ENCODE peak calls at places on chromosomes 1 and 21, in six cellular contexts. Y, I, X, G, A and N are unnamed samples.

GRCh38 chr1:89892816-89893215 is 72.0 kb downstream of the LRRC8D start:
- DNase-seq in I (no peak), A (no peak), X (no peak), G (no peak), Y (no peak), N (no peak)

GRCh38 chr1:36918604-36919003 is 115.7 kb downstream of the GRIK3 start:
- DNase-seq in G (no peak), I (no peak), X (no peak), Y (no peak), A (no peak), N (peak; percentile 28)

GRCh38 chr1:53110370-53111072 is 31.9 kb downstream of the SLC1A7 start:
- DNase-seq in Y (no peak), X (no peak), G (no peak), A (no peak), I (no peak), N (peak; percentile 68)

GRCh38 chr21:38269567-38269917 is 12.8 kb downstream of the KCNJ15 start:
- DNase-seq in A (no peak), I (no peak), Y (no peak), X (no peak), G (no peak), N (no peak)

GRCh38 chr1:3145489-3146325 is 76.7 kb downstream of the PRDM16 start:
- DNase-seq in A (no peak), I (no peak), G (no peak), Y (no peak), X (no peak), N (no peak)

GRCh38 chr1:6489799-6490180 is 1.7 kb downstream of the PLEKHG5 start:
- DNase-seq in I (peak; percentile 64), X (no peak), Y (no peak), G (peak; percentile 46), A (peak; percentile 93), N (peak; percentile 60)

GRCh38 chr1:209063816-209064664 is 519.5 kb upstream of the CAMK1G start:
- DNase-seq in Y (no peak), I (no peak), X (no peak), G (no peak), A (no peak), N (no peak)

GRCh38 chr1:183096889-183097288 is 73.7 kb downstream of the LAMC1 start:
- DNase-seq in X (no peak), Y (no peak), G (no peak), I (peak; percentile 40), A (no peak), N (no peak)

GRCh38 chr1:11320153-11320936 is 47.3 kb downstream of the UBIAD1 start:
- DNase-seq in I (no peak), A (peak; percentile 91), X (no peak), Y (no peak), G (peak; percentile 20), N (no peak)

GRCh38 chr1:227776277-227776676 is 39.2 kb upstream of the PRSS38 start:
- DNase-seq in X (no peak), I (no peak), G (no peak), Y (no peak), A (no peak), N (no peak)

GRCh38 chr1:33094486-33094885 is 13.5 kb downstream of the AZIN2 start:
- DNase-seq in A (no peak), X (no peak), Y (no peak), I (no peak), G (no peak), N (peak; percentile 74)

GRCh38 chr1:25958475-25958874 is 39.4 kb downstream of the PAFAH2 start:
- DNase-seq in I (no peak), Y (no peak), A (no peak), X (no peak), G (no peak), N (no peak)

GRCh38 chr1:201299968-201300367 is 16.7 kb downstream of the PKP1 start:
- DNase-seq in X (no peak), Y (peak; percentile 87), A (no peak), G (no peak), I (peak; percentile 32), N (peak; percentile 80)

GRCh38 chr1:67850151-67850551 is 16.9 kb upstream of the GNG12 start:
- DNase-seq in I (no peak), A (no peak), Y (no peak), G (no peak), X (no peak), N (no peak)

GRCh38 chr1:115452600-115453329 is 114.7 kb upstream of the NGF start:
- DNase-seq in Y (no peak), I (no peak), A (no peak), G (no peak), X (no peak), N (no peak)

GRCh38 chr1:12477936-12478611 is 139.9 kb downstream of the DHRS3 start:
- DNase-seq in A (no peak), G (peak; percentile 46), X (peak; percentile 42), I (peak; percentile 75), Y (peak; percentile 77), N (peak; percentile 94)

GRCh38 chr1:26723013-26723991 is 27.5 kb downstream of the ARID1A start:
- DNase-seq in A (peak; percentile 79), Y (peak; percentile 72), G (peak; percentile 68), I (peak; percentile 93), X (no peak), N (peak; percentile 77)

GRCh38 chr1:163875214-163875926 is 553.6 kb downstream of the NUF2 start:
- DNase-seq in A (no peak), X (no peak), I (peak; percentile 15), Y (no peak), G (no peak), N (peak; percentile 64)

GRCh38 chr1:172820759-172821158 is 161.9 kb downstream of the FASLG start:
- DNase-seq in A (no peak), G (no peak), X (no peak), I (no peak), Y (no peak), N (no peak)

GRCh38 chr1:172824199-172824598 is 165.3 kb downstream of the FASLG start:
- DNase-seq in X (no peak), Y (no peak), I (no peak), A (no peak), G (no peak), N (no peak)

GRCh38 chr1:172818841-172819527 is 160.1 kb downstream of the FASLG start:
- DNase-seq in G (peak; percentile 88), X (peak; percentile 10), Y (no peak), A (no peak), I (no peak), N (no peak)

GRCh38 chr1:172823534-172823933 is 164.6 kb downstream of the FASLG start:
- DNase-seq in I (no peak), X (no peak), Y (no peak), G (no peak), A (no peak), N (no peak)

GRCh38 chr1:172821609-172822274 is 162.8 kb downstream of the FASLG start:
- DNase-seq in Y (no peak), A (no peak), X (no peak), G (no peak), I (no peak), N (peak; percentile 25)
- TF ChIP-seq POLR2A in Y (no peak), A (no peak), X (no peak), G (no peak), I (no peak), N (no peak)

GRCh38 chr1:29181413-29182225 is at the start of gene SRSF4:
- DNase-seq in Y (peak; percentile 98), G (peak; percentile 96), X (peak; percentile 90), A (peak; percentile 99), I (peak; percentile 99), N (peak; percentile 100)
- TF ChIP-seq CTCF in Y (peak; percentile 58), G (peak; percentile 88), X (peak; percentile 82), A (peak; percentile 61), I (peak; percentile 77), N (no peak)

GRCh38 chr1:154559496-154559950 is 1.1 kb upstream of the UBE2Q1 start:
- DNase-seq in G (peak; percentile 79), Y (peak; percentile 85), A (peak; percentile 89), I (peak; percentile 90), X (no peak), N (peak; percentile 96)

GRCh38 chr1:154557248-154557938 is 1.1 kb downstream of the UBE2Q1 start:
- DNase-seq in A (no peak), I (no peak), X (no peak), Y (no peak), G (no peak), N (no peak)

GRCh38 chr1:154556422-154556821 is 2.0 kb downstream of the UBE2Q1 start:
- DNase-seq in X (no peak), G (no peak), A (no peak), Y (peak; percentile 56), I (peak; percentile 46), N (no peak)

GRCh38 chr1:154557939-154558609 is 388 bp downstream of the UBE2Q1 start:
- DNase-seq in A (peak; percentile 50), X (no peak), I (peak; percentile 53), G (peak; percentile 40), Y (peak; percentile 53), N (peak; percentile 92)

DNA sequence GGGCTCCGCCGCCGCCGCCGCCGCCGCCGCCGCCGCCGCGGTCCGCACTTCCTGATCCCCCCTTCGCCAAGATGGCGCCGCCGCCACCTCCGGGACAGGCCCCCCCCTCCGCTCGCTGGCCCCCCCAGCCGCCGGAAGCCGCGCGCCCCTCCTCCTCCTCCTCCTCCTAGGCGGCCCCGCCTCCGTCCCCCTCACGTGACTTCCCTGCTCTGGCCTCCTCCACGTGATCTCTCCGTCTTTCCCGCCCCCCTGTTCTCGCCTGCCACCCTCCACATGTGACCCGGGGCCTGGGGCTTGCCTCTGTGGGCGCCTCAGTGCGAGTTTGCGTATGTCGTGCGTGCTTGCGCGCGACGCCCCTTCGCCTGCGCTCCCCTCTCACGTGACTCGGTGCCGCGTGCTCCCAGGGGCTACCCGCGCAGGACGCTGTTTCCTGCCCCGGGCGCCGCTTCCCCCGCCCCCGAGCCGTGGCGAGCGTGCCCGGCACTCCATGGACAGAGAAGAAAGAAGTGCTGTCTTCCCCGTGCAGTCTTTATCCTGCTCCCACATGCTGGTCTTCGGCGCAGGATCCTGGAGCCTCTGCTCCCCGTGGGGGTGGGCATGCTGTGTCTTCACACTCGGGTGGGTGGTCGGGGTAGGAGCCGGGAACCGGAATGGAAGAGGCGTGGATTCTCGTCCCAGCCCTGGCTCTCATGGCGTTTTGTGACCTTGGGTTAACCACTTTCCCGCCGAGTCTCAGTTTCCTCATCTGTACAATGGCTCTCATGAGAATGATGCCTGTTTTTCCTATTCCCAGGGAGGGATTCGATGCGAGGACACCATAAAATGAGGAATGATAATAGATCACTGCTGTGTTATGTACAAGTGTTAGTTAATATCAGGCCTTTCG is at the start of gene UBE2Q1:
- DNase-seq in Y (peak; percentile 99), G (peak; percentile 100), I (peak; percentile 100), A (peak; percentile 94), X (peak; percentile 99), N (peak; percentile 99)
- TF ChIP-seq POLR2A in Y (peak; percentile 51), G (peak; percentile 50), I (no peak), A (no peak), X (no peak), N (no peak)

DNA sequence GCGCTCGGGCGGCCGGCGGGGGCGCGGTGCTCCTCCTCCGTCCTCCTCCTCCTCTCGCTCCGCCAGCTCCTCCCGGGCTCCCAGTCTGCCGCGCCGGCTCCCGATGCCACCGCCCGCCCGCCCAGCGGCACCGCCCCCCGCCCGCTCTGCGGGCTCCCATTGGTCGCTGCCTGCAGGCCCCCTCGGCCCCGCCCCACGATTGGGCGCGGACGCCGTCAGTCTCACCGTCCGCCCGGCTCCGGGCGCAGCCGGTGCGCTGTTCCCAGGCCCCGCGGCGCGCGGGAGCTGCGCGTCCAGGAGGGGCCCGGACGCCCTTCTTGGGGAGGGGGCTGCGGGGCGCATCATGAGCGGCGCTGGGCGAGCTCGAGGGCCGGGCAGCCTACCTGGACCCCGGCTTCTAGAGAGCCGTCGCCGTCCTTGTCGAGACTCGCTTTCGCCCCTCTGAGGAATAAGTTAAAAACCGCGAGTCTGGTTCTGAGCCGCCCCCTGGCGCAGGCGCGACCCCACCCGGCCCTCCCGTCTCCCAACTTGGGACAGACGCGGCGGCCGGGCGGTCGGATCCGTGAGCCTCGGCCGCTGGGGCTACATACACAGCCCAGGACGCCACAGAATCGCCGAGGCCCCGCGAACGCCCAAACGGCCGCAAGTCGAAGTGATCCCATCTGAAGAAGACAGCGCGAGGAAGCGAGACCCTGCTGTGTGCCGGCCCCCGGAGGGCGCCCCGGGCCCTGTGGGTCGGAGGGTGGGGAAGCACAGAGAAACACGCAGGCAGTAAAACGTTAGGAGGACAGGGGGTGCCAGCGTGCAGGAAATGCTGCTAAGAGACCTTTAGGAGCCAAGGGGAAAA is at the start of gene SIPA1L2:
- DNase-seq in I (peak; percentile 96), X (peak; percentile 34), G (peak; percentile 76), Y (peak; percentile 92), A (peak; percentile 98), N (peak; percentile 98)
- TF ChIP-seq CTCF in I (peak; percentile 59), X (peak; percentile 52), G (peak; percentile 20), Y (peak; percentile 15), A (peak; percentile 68), N (no peak)